ENCODE peak calls at places on chromosome 10, in eight cellular contexts. One of them, this sample, is unnamed.
A peak's percentile ranks its signal among the peaks of the same experiment; 100 is the strongest.

GRCh38 chr10:9868499-9868898 is 1149.2 kb upstream of the CELF2 start:
- DNase-seq in upper lobe of left lung: no peak
- DNase-seq in right lobe of liver: no peak
- DNase-seq in thyroid gland: no peak
- DNase-seq in sigmoid colon: no peak
- DNase-seq in uterus: no peak
- DNase-seq in gastrocnemius medialis: no peak
- DNase-seq in heart left ventricle: no peak
- DNase-seq in this sample: no peak

GRCh38 chr10:43671659-43672555 is 23.2 kb upstream of the ZNF32 start:
- DNase-seq in upper lobe of left lung: no peak
- DNase-seq in right lobe of liver: no peak
- DNase-seq in thyroid gland: peak; percentile 56
- DNase-seq in sigmoid colon: peak; percentile 77
- DNase-seq in uterus: peak; percentile 65
- DNase-seq in gastrocnemius medialis: peak; percentile 44
- DNase-seq in heart left ventricle: peak; percentile 64
- DNase-seq in this sample: peak; percentile 60

GRCh38 chr10:53107711-53108110 is 335.1 kb upstream of the MBL2 start:
- DNase-seq in upper lobe of left lung: no peak
- DNase-seq in right lobe of liver: no peak
- DNase-seq in thyroid gland: no peak
- DNase-seq in sigmoid colon: no peak
- DNase-seq in uterus: no peak
- DNase-seq in gastrocnemius medialis: no peak
- DNase-seq in heart left ventricle: no peak
- DNase-seq in this sample: no peak

GRCh38 chr10:25017247-25017590 is 807 bp downstream of the THNSL1 start:
- DNase-seq in upper lobe of left lung: no peak
- DNase-seq in right lobe of liver: no peak
- DNase-seq in thyroid gland: peak; percentile 63
- DNase-seq in sigmoid colon: no peak
- DNase-seq in uterus: no peak
- DNase-seq in gastrocnemius medialis: no peak
- DNase-seq in heart left ventricle: peak; percentile 13
- DNase-seq in this sample: peak; percentile 30

GRCh38 chr10:52774600-52775106 is 2.1 kb upstream of the MBL2 start:
- DNase-seq in upper lobe of left lung: no peak
- DNase-seq in right lobe of liver: peak; percentile 85
- DNase-seq in thyroid gland: no peak
- DNase-seq in sigmoid colon: no peak
- DNase-seq in uterus: no peak
- DNase-seq in gastrocnemius medialis: no peak
- DNase-seq in heart left ventricle: no peak
- DNase-seq in this sample: no peak

GRCh38 chr10:120394446-120394845 is 62.6 kb upstream of the PLPP4 start:
- DNase-seq in upper lobe of left lung: no peak
- DNase-seq in right lobe of liver: no peak
- DNase-seq in thyroid gland: peak; percentile 19
- DNase-seq in sigmoid colon: no peak
- DNase-seq in uterus: no peak
- DNase-seq in gastrocnemius medialis: no peak
- DNase-seq in heart left ventricle: no peak
- DNase-seq in this sample: no peak

GRCh38 chr10:59586407-59586891 is 123.2 kb downstream of the SLC16A9 start:
- DNase-seq in upper lobe of left lung: no peak
- DNase-seq in right lobe of liver: no peak
- DNase-seq in thyroid gland: no peak
- DNase-seq in sigmoid colon: no peak
- DNase-seq in uterus: no peak
- DNase-seq in gastrocnemius medialis: no peak
- DNase-seq in heart left ventricle: no peak
- DNase-seq in this sample: no peak

GRCh38 chr10:67815571-67816059 is 22.4 kb downstream of the DNAJC12 start:
- DNase-seq in upper lobe of left lung: no peak
- DNase-seq in right lobe of liver: no peak
- DNase-seq in thyroid gland: no peak
- DNase-seq in sigmoid colon: no peak
- DNase-seq in uterus: no peak
- DNase-seq in gastrocnemius medialis: no peak
- DNase-seq in heart left ventricle: no peak
- DNase-seq in this sample: no peak

GRCh38 chr10:72855129-72855528 is 38.4 kb upstream of the OIT3 start:
- DNase-seq in upper lobe of left lung: no peak
- DNase-seq in right lobe of liver: no peak
- DNase-seq in thyroid gland: no peak
- DNase-seq in sigmoid colon: no peak
- DNase-seq in uterus: no peak
- DNase-seq in gastrocnemius medialis: no peak
- DNase-seq in heart left ventricle: no peak
- DNase-seq in this sample: no peak

GRCh38 chr10:75487087-75487784 is 55.8 kb downstream of the LRMDA start:
- DNase-seq in upper lobe of left lung: no peak
- DNase-seq in right lobe of liver: no peak
- DNase-seq in thyroid gland: peak; percentile 52
- DNase-seq in sigmoid colon: no peak
- DNase-seq in uterus: peak; percentile 41
- DNase-seq in gastrocnemius medialis: no peak
- DNase-seq in heart left ventricle: no peak
- DNase-seq in this sample: no peak

GRCh38 chr10:71242621-71243009 is 30.2 kb downstream of the UNC5B start:
- DNase-seq in upper lobe of left lung: no peak
- DNase-seq in right lobe of liver: no peak
- DNase-seq in thyroid gland: no peak
- DNase-seq in sigmoid colon: no peak
- DNase-seq in uterus: no peak
- DNase-seq in gastrocnemius medialis: no peak
- DNase-seq in heart left ventricle: no peak
- DNase-seq in this sample: no peak

GRCh38 chr10:71243756-71244637 is 31.6 kb downstream of the UNC5B start:
- DNase-seq in upper lobe of left lung: no peak
- DNase-seq in right lobe of liver: peak; percentile 18
- DNase-seq in thyroid gland: no peak
- DNase-seq in sigmoid colon: no peak
- DNase-seq in uterus: no peak
- DNase-seq in gastrocnemius medialis: no peak
- DNase-seq in heart left ventricle: no peak
- DNase-seq in this sample: peak; percentile 45

GRCh38 chr10:71246591-71247143 is 34.3 kb downstream of the UNC5B start:
- DNase-seq in upper lobe of left lung: no peak
- DNase-seq in right lobe of liver: no peak
- DNase-seq in thyroid gland: peak; percentile 83
- DNase-seq in sigmoid colon: peak; percentile 60
- DNase-seq in uterus: no peak
- DNase-seq in gastrocnemius medialis: no peak
- DNase-seq in heart left ventricle: no peak
- DNase-seq in this sample: no peak

GRCh38 chr10:71245420-71246325 is 33.3 kb downstream of the UNC5B start:
- DNase-seq in upper lobe of left lung: no peak
- DNase-seq in right lobe of liver: peak; percentile 35
- DNase-seq in thyroid gland: no peak
- DNase-seq in sigmoid colon: peak; percentile 61
- DNase-seq in uterus: no peak
- DNase-seq in gastrocnemius medialis: no peak
- DNase-seq in heart left ventricle: no peak
- DNase-seq in this sample: no peak

DNA sequence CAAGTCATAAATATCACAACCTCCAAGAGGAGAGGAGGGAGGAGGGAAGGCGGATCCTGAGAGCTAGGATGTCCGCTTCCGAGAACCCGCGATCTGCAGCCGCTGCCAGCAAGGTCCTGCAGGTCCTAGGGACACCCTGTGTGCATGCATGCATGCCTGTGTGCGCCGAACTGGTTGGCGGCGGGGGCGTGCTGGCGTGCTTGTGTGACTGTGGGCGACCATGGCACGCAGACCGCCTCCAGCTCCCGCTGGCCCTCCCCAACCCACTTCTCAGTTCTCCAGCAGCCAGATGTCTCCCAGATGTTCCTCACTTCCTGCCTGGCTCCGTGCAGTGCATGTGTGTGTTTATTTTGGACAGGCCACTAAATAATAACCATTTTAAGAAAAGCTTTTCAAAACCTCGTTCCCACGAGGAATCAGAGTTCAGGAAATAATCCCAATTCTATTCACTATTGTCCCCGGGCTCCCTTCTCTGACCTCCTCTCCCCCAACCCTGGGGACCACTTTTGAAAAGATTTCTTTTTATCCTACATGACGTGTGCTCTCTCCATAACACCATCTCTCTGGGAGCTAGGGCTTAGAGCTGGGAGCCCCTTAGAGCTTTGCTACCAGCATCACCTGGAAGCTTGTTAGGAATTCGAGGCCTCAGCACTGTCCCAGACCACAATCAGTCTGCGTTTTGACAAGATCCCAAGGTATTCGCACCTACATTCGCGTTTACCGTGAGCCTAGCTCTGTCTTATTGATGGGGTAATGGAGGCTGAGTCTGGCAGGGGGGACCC is 32.5 kb downstream of the UNC5B start:
- DNase-seq in upper lobe of left lung: peak; percentile 87
- DNase-seq in right lobe of liver: peak; percentile 57
- DNase-seq in thyroid gland: peak; percentile 20
- DNase-seq in sigmoid colon: peak; percentile 84
- DNase-seq in uterus: peak; percentile 69
- DNase-seq in gastrocnemius medialis: peak; percentile 37
- DNase-seq in heart left ventricle: peak; percentile 83
- DNase-seq in this sample: peak; percentile 69
- H3K4me1 ChIP-seq in upper lobe of left lung: peaks cover 67% of the 10 kb centered on the region
- H3K4me1 ChIP-seq in right lobe of liver: no peaks in the 10 kb centered on the region
- H3K4me1 ChIP-seq in thyroid gland: peaks cover 20% of the 10 kb centered on the region
- H3K4me1 ChIP-seq in sigmoid colon: peaks cover 22% of the 10 kb centered on the region
- H3K4me1 ChIP-seq in uterus: peaks cover 7% of the 10 kb centered on the region
- H3K4me1 ChIP-seq in gastrocnemius medialis: peaks cover 48% of the 10 kb centered on the region
- H3K4me1 ChIP-seq in heart left ventricle: peaks cover 75% of the 10 kb centered on the region
- H3K4me1 ChIP-seq in this sample: peaks cover 16% of the 10 kb centered on the region

DNA sequence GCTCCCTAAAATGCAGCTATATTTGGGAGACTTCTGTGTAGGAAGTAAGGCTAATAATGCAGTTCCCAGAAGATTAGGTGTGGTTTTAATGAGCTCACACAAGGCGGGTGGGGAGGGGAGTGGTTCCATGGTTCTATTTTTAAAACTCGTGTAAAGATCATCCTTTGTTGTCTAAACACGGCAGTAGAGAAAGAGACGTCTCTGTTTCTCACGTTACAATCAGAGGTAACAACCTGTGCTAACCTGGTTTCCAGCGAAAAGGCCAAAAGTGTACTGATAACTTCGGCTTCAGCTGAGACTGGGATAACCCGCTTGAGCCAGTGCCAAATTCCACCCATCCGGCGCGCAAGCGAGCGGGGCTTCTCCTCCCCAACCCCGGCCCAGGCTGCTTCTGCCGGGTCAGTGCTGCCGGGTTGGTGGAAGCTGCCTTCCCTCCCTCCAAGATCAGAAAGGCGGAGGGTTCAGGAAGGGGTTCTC is 2.5 kb upstream of the MAP3K8 start:
- DNase-seq in upper lobe of left lung: peak; percentile 80
- DNase-seq in right lobe of liver: no peak
- DNase-seq in thyroid gland: peak; percentile 45
- DNase-seq in sigmoid colon: no peak
- DNase-seq in uterus: no peak
- DNase-seq in gastrocnemius medialis: no peak
- DNase-seq in heart left ventricle: peak; percentile 56
- DNase-seq in this sample: peak; percentile 59
- TF ChIP-seq POLR2A in upper lobe of left lung: peak; percentile 45
- TF ChIP-seq POLR2A in right lobe of liver: no peak
- TF ChIP-seq POLR2A in thyroid gland: no peak
- TF ChIP-seq POLR2A in sigmoid colon: no peak
- TF ChIP-seq POLR2A in uterus: peak; percentile 33
- TF ChIP-seq POLR2A in gastrocnemius medialis: peak; percentile 30
- TF ChIP-seq POLR2A in heart left ventricle: no peak
- TF ChIP-seq POLR2A in this sample: peak; percentile 26

GRCh38 chr10:124628676-124629021 is 115.5 kb downstream of the FAM53B start:
- DNase-seq in upper lobe of left lung: no peak
- DNase-seq in right lobe of liver: no peak
- DNase-seq in thyroid gland: peak; percentile 56
- DNase-seq in sigmoid colon: no peak
- DNase-seq in uterus: no peak
- DNase-seq in gastrocnemius medialis: no peak
- DNase-seq in heart left ventricle: no peak
- DNase-seq in this sample: no peak
- H3K4me1 ChIP-seq in upper lobe of left lung: peaks cover 58% of the 10 kb centered on the region
- H3K4me1 ChIP-seq in right lobe of liver: peaks cover 3% of the 10 kb centered on the region
- H3K4me1 ChIP-seq in thyroid gland: peaks cover 89% of the 10 kb centered on the region
- H3K4me1 ChIP-seq in sigmoid colon: peaks cover 51% of the 10 kb centered on the region
- H3K4me1 ChIP-seq in uterus: no peaks in the 10 kb centered on the region
- H3K4me1 ChIP-seq in gastrocnemius medialis: peaks cover 89% of the 10 kb centered on the region
- H3K4me1 ChIP-seq in heart left ventricle: peaks cover 90% of the 10 kb centered on the region
- H3K4me1 ChIP-seq in this sample: peaks cover 39% of the 10 kb centered on the region

GRCh38 chr10:3068201-3068967 is 1.0 kb downstream of the PFKP start:
- DNase-seq in upper lobe of left lung: peak; percentile 94
- DNase-seq in right lobe of liver: peak; percentile 64
- DNase-seq in thyroid gland: peak; percentile 65
- DNase-seq in sigmoid colon: peak; percentile 85
- DNase-seq in uterus: peak; percentile 67
- DNase-seq in gastrocnemius medialis: peak; percentile 40
- DNase-seq in heart left ventricle: peak; percentile 71
- DNase-seq in this sample: peak; percentile 76

GRCh38 chr10:3067859-3068179 is 471 bp downstream of the PFKP start:
- DNase-seq in upper lobe of left lung: peak; percentile 82
- DNase-seq in right lobe of liver: no peak
- DNase-seq in thyroid gland: no peak
- DNase-seq in sigmoid colon: no peak
- DNase-seq in uterus: no peak
- DNase-seq in gastrocnemius medialis: no peak
- DNase-seq in heart left ventricle: no peak
- DNase-seq in this sample: no peak

GRCh38 chr10:3066317-3066931 is 924 bp upstream of the PFKP start:
- DNase-seq in upper lobe of left lung: peak; percentile 84
- DNase-seq in right lobe of liver: peak; percentile 51
- DNase-seq in thyroid gland: peak; percentile 76
- DNase-seq in sigmoid colon: no peak
- DNase-seq in uterus: no peak
- DNase-seq in gastrocnemius medialis: no peak
- DNase-seq in heart left ventricle: no peak
- DNase-seq in this sample: no peak

GRCh38 chr10:3065622-3066021 is 1.7 kb upstream of the PFKP start:
- DNase-seq in upper lobe of left lung: no peak
- DNase-seq in right lobe of liver: no peak
- DNase-seq in thyroid gland: peak; percentile 76
- DNase-seq in sigmoid colon: peak; percentile 48
- DNase-seq in uterus: no peak
- DNase-seq in gastrocnemius medialis: no peak
- DNase-seq in heart left ventricle: peak; percentile 70
- DNase-seq in this sample: no peak

DNA sequence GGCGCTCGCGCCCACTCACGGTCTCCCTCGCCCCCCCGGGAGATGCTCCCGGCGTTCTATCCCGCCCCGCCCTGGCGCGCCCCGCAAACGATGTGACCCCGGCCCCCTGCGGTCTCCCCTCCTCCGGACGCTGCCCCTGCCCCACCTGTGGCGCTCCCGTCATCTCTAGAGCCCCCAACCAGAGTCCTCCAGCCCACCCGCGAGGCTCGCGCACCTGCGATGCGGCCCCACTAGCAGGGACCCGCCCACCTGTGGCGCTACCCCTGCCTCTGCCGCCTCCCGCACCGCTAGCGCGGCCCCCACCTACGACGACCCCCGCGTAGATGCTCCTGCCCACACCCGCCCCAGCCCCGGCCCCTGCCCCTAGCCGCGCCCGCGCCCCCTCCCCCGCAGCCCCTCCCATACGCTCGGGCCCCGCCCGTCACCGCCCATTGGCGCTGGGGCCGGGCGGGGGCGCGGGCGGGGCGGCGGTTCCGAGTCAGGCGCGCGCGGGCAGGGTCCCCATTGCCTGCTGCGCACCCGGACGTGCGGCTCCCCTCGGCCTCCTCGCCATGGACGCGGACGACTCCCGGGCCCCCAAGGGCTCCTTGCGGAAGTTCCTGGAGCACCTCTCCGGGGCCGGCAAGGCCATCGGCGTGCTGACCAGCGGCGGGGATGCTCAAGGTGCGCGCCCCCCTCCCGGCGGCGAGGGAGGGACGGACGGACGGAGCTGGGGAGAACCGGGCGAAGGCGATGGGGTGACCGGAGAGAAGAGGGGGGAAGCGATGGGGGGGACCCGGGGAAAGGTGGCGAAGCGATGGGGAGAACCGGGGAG is at the start of gene PFKP:
- DNase-seq in upper lobe of left lung: peak; percentile 91
- DNase-seq in right lobe of liver: peak; percentile 60
- DNase-seq in thyroid gland: peak; percentile 66
- DNase-seq in sigmoid colon: peak; percentile 71
- DNase-seq in uterus: peak; percentile 43
- DNase-seq in gastrocnemius medialis: no peak
- DNase-seq in heart left ventricle: peak; percentile 67
- DNase-seq in this sample: peak; percentile 72
- TF ChIP-seq POLR2A in upper lobe of left lung: peak; percentile 19
- TF ChIP-seq POLR2A in right lobe of liver: peak; percentile 46
- TF ChIP-seq POLR2A in thyroid gland: peak; percentile 89
- TF ChIP-seq POLR2A in sigmoid colon: peak; percentile 39
- TF ChIP-seq POLR2A in uterus: no peak
- TF ChIP-seq POLR2A in gastrocnemius medialis: peak; percentile 61
- TF ChIP-seq POLR2A in heart left ventricle: no peak
- TF ChIP-seq POLR2A in this sample: no peak

This sample was measured in ovary.